ENCODE peak calls at places on chromosomes 16 and 17, in seven cellular contexts. T, H, D, I, U, V and S are unnamed samples.

GRCh38 chr16:29765167-29766032 is 12.7 kb upstream of the ZG16 start:
- DNase-seq in I (no peak), T (no peak), V (no peak), D (no peak), U (no peak), H (no peak), S (no peak)

GRCh38 chr17:82230627-82231311 is 1.9 kb downstream of the SLC16A3 start:
- DNase-seq in T (no peak), U (peak; percentile 52), I (no peak), V (peak; percentile 81), D (no peak), H (peak; percentile 30), S (peak; percentile 85)

GRCh38 chr16:3022697-3023414 is 886 bp downstream of the HCFC1R1 start:
- DNase-seq in I (no peak), T (no peak), H (no peak), U (no peak), V (peak; percentile 36), D (no peak), S (no peak)

GRCh38 chr17:55527520-55528118 is 16.4 kb upstream of the SMIM36 start:
- DNase-seq in U (no peak), T (no peak), D (peak; percentile 54), V (peak; percentile 44), H (peak; percentile 48), I (peak; percentile 80), S (peak; percentile 75)

GRCh38 chr17:82830249-82830661 is 9.6 kb downstream of the ZNF750 start:
- DNase-seq in V (no peak), T (no peak), I (peak; percentile 91), D (no peak), U (no peak), H (no peak), S (no peak)

GRCh38 chr16:29230671-29231091 is 175.8 kb downstream of the NPIPB11 start:
- DNase-seq in H (no peak), U (no peak), V (peak; percentile 64), D (no peak), T (no peak), I (no peak), S (peak; percentile 57)

GRCh38 chr16:73193464-73193863 is 145.5 kb upstream of the ZFHX3 start:
- DNase-seq in T (no peak), U (no peak), H (no peak), V (no peak), D (no peak), I (no peak), S (no peak)

GRCh38 chr17:45705123-45706009 is 78.8 kb upstream of the CRHR1 start:
- DNase-seq in V (no peak), I (no peak), D (peak; percentile 61), H (peak; percentile 99), U (no peak), T (no peak), S (no peak)

GRCh38 chr16:47358816-47359215 is 102.0 kb downstream of the ITFG1 start:
- DNase-seq in T (no peak), D (no peak), H (peak; percentile 24), U (no peak), I (no peak), V (no peak), S (no peak)

GRCh38 chr16:49282690-49283375 is 1.2 kb upstream of the CBLN1 start:
- DNase-seq in D (no peak), V (peak; percentile 78), T (no peak), H (no peak), U (no peak), I (peak; percentile 55), S (peak; percentile 85)

GRCh38 chr17:57599271-57600045 is 145.6 kb downstream of the CCDC182 start:
- DNase-seq in V (no peak), I (no peak), T (no peak), D (no peak), H (no peak), U (no peak), S (no peak)

GRCh38 chr17:17525331-17525730 is 29.1 kb upstream of the RASD1 start:
- DNase-seq in I (no peak), H (no peak), D (no peak), T (no peak), U (no peak), V (no peak), S (no peak)

GRCh38 chr17:3730881-3731429 is 7.3 kb downstream of the HASPIN start:
- DNase-seq in V (peak; percentile 25), D (peak; percentile 65), T (no peak), I (no peak), U (no peak), H (no peak), S (no peak)

GRCh38 chr16:11235703-11235991 is 20.4 kb downstream of the SOCS1 start:
- DNase-seq in D (no peak), I (no peak), U (no peak), H (no peak), T (no peak), V (no peak), S (no peak)

GRCh38 chr17:29143894-29144293 is 36.3 kb downstream of the MYO18A start:
- DNase-seq in T (no peak), D (no peak), U (peak; percentile 22), I (peak; percentile 79), H (no peak), V (peak; percentile 56), S (peak; percentile 58)

GRCh38 chr16:87418644-87419043 is 26.5 kb downstream of the MAP1LC3B start:
- DNase-seq in D (no peak), I (no peak), V (no peak), H (no peak), T (no peak), U (no peak), S (no peak)

GRCh38 chr17:38654411-38655398 is 20.1 kb downstream of the EPOP start:
- DNase-seq in I (no peak), D (no peak), U (no peak), T (no peak), H (no peak), V (no peak), S (peak; percentile 14)

GRCh38 chr17:58702045-58702476 is 9.7 kb downstream of the RAD51C start:
- DNase-seq in D (no peak), V (no peak), I (no peak), H (no peak), U (no peak), T (no peak), S (no peak)

GRCh38 chr17:6894206-6894528 is 62.6 kb upstream of the TEKT1 start:
- DNase-seq in D (no peak), H (peak; percentile 35), V (peak; percentile 75), I (no peak), U (no peak), T (peak; percentile 17), S (peak; percentile 90)

GRCh38 chr17:48074322-48075054 is 26.3 kb downstream of the NFE2L1 start:
- DNase-seq in D (peak; percentile 83), H (peak; percentile 68), T (peak; percentile 70), I (peak; percentile 67), U (peak; percentile 20), V (peak; percentile 35), S (peak; percentile 92)

GRCh38 chr17:57945999-57946797 is 9.0 kb downstream of the CUEDC1 start:
- DNase-seq in D (no peak), I (no peak), V (no peak), U (no peak), T (no peak), H (peak; percentile 92), S (peak; percentile 59)

GRCh38 chr16:82748026-82748425 is 121.3 kb downstream of the CDH13 start:
- DNase-seq in T (no peak), U (no peak), V (no peak), D (no peak), H (no peak), I (peak; percentile 44), S (no peak)